ENCODE peak calls at places on chromosome 15, in eight cellular contexts. One of them, this sample, is unnamed.

GRCh38 chr15:50135123-50135541 is 16.1 kb upstream of the ATP8B4 start:
- DNase-seq in PC-3: no peak
- DNase-seq in CD8-positive, alpha-beta T cell: no peak
- DNase-seq in A549: peak; percentile 51
- DNase-seq in heart left ventricle: no peak
- DNase-seq in right cardiac atrium: no peak
- DNase-seq in Panc1: no peak
- DNase-seq in K562: no peak
- DNase-seq in this sample: no peak

GRCh38 chr15:101579766-101580165 is 72.4 kb downstream of the TM2D3 start:
- DNase-seq in right cardiac atrium: no peak
- DNase-seq in heart left ventricle: no peak
- DNase-seq in A549: peak; percentile 94
- DNase-seq in PC-3: peak; percentile 88
- DNase-seq in Panc1: no peak
- DNase-seq in K562: no peak
- DNase-seq in CD8-positive, alpha-beta T cell: no peak
- DNase-seq in this sample: no peak

GRCh38 chr15:31382693-31383005 is 56.0 kb downstream of the KLF13 start:
- DNase-seq in heart left ventricle: no peak
- DNase-seq in right cardiac atrium: no peak
- DNase-seq in CD8-positive, alpha-beta T cell: no peak
- DNase-seq in Panc1: no peak
- DNase-seq in A549: no peak
- DNase-seq in K562: no peak
- DNase-seq in PC-3: no peak
- DNase-seq in this sample: no peak

GRCh38 chr15:82146990-82147461 is 101.2 kb upstream of the MEX3B start:
- DNase-seq in right cardiac atrium: no peak
- DNase-seq in Panc1: peak; percentile 71
- DNase-seq in A549: peak; percentile 61
- DNase-seq in K562: peak; percentile 38
- DNase-seq in heart left ventricle: no peak
- DNase-seq in PC-3: peak; percentile 74
- DNase-seq in CD8-positive, alpha-beta T cell: no peak
- DNase-seq in this sample: no peak

GRCh38 chr15:33801954-33802353 is 166.3 kb upstream of the CHRM5 start:
- DNase-seq in Panc1: no peak
- DNase-seq in right cardiac atrium: no peak
- DNase-seq in heart left ventricle: no peak
- DNase-seq in PC-3: no peak
- DNase-seq in A549: no peak
- DNase-seq in K562: no peak
- DNase-seq in CD8-positive, alpha-beta T cell: no peak
- DNase-seq in this sample: no peak

GRCh38 chr15:98859149-98859548 is 148.4 kb downstream of the PGPEP1L start:
- DNase-seq in K562: no peak
- DNase-seq in right cardiac atrium: no peak
- DNase-seq in heart left ventricle: no peak
- DNase-seq in CD8-positive, alpha-beta T cell: no peak
- DNase-seq in A549: no peak
- DNase-seq in PC-3: no peak
- DNase-seq in Panc1: no peak
- DNase-seq in this sample: no peak

GRCh38 chr15:62601779-62602540 is 436.9 kb upstream of the C2CD4B start:
- DNase-seq in A549: peak; percentile 21
- DNase-seq in right cardiac atrium: no peak
- DNase-seq in CD8-positive, alpha-beta T cell: no peak
- DNase-seq in Panc1: peak; percentile 28
- DNase-seq in PC-3: peak; percentile 69
- DNase-seq in K562: no peak
- DNase-seq in heart left ventricle: no peak
- DNase-seq in this sample: no peak

GRCh38 chr15:80554526-80554925 is 140.6 kb upstream of the ABHD17C start:
- DNase-seq in CD8-positive, alpha-beta T cell: no peak
- DNase-seq in right cardiac atrium: no peak
- DNase-seq in Panc1: no peak
- DNase-seq in A549: no peak
- DNase-seq in PC-3: no peak
- DNase-seq in heart left ventricle: no peak
- DNase-seq in K562: no peak
- DNase-seq in this sample: no peak

DNA sequence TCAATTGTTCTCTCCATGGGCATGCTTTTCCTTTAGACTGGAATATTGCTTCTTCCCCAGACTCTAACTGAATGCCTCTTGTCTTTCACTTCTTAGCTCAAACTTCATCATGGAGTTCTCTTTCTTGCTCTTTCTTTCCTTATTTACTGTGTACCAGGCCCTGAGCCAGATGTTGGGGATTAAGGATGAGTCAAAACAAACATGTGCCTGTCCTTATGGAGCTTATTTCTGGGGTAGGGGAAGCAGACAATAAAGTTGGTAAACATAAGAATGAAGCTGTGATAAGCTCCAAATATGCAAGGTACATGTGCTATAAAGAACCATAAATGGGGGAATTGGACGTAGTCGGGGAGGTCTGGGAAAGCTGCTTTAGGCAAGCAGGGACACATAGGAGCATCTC is 145.8 kb downstream of the ALDH1A2 start:
- DNase-seq in heart left ventricle: no peak
- DNase-seq in K562: no peak
- DNase-seq in PC-3: peak; percentile 67
- DNase-seq in Panc1: no peak
- DNase-seq in CD8-positive, alpha-beta T cell: no peak
- DNase-seq in A549: no peak
- DNase-seq in right cardiac atrium: no peak
- DNase-seq in this sample: no peak
- H3K4me1 ChIP-seq in heart left ventricle: peaks cover 23% of the 10 kb centered on the region
- H3K4me1 ChIP-seq in K562: no peaks in the 10 kb centered on the region
- H3K4me1 ChIP-seq in PC-3: peaks cover 17% of the 10 kb centered on the region
- H3K4me1 ChIP-seq in Panc1: no peaks in the 10 kb centered on the region
- H3K4me1 ChIP-seq in CD8-positive, alpha-beta T cell: no peaks in the 10 kb centered on the region
- H3K4me1 ChIP-seq in A549: peaks cover 13% of the 10 kb centered on the region
- H3K4me1 ChIP-seq in right cardiac atrium: peaks cover 17% of the 10 kb centered on the region
- H3K4me1 ChIP-seq in this sample: no peaks in the 10 kb centered on the region

DNA sequence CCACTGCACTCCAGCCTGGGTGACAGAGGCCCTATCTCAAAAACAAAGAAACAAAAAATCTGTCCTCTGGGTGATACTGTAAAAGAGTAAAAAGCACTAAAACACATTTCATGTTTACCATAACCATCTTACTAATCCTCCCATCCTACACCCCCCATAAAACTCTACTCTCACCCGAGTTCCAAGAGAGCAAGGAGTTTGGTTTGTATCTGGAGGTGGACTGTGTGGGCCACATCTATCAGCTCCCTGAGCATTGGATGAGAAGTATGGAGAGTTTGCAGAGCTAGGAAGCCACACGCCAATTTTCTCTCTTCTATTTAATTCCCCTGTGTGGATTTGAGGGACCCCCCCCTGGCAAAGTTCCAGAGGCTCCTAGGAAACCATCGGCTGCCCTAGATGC is 80.0 kb downstream of the ATP10A start:
- DNase-seq in A549: no peak
- DNase-seq in CD8-positive, alpha-beta T cell: no peak
- DNase-seq in PC-3: no peak
- DNase-seq in heart left ventricle: no peak
- DNase-seq in K562: no peak
- DNase-seq in Panc1: no peak
- DNase-seq in right cardiac atrium: no peak
- DNase-seq in this sample: no peak
- H3K4me1 ChIP-seq in A549: peaks cover 16% of the 10 kb centered on the region
- H3K4me1 ChIP-seq in CD8-positive, alpha-beta T cell: peaks cover 11% of the 10 kb centered on the region
- H3K4me1 ChIP-seq in PC-3: no peaks in the 10 kb centered on the region
- H3K4me1 ChIP-seq in heart left ventricle: peaks cover 3% of the 10 kb centered on the region
- H3K4me1 ChIP-seq in K562: peaks cover 8% of the 10 kb centered on the region
- H3K4me1 ChIP-seq in Panc1: no peaks in the 10 kb centered on the region
- H3K4me1 ChIP-seq in right cardiac atrium: peaks cover 7% of the 10 kb centered on the region
- H3K4me1 ChIP-seq in this sample: no peaks in the 10 kb centered on the region

GRCh38 chr15:65336767-65337435 is 32.4 kb downstream of the RNU5B-1 start:
- DNase-seq in heart left ventricle: no peak
- DNase-seq in PC-3: no peak
- DNase-seq in Panc1: no peak
- DNase-seq in right cardiac atrium: no peak
- DNase-seq in A549: no peak
- DNase-seq in CD8-positive, alpha-beta T cell: no peak
- DNase-seq in K562: no peak
- DNase-seq in this sample: no peak
- H3K4me1 ChIP-seq in heart left ventricle: no peaks in the 10 kb centered on the region
- H3K4me1 ChIP-seq in PC-3: no peaks in the 10 kb centered on the region
- H3K4me1 ChIP-seq in Panc1: no peaks in the 10 kb centered on the region
- H3K4me1 ChIP-seq in right cardiac atrium: no peaks in the 10 kb centered on the region
- H3K4me1 ChIP-seq in A549: no peaks in the 10 kb centered on the region
- H3K4me1 ChIP-seq in CD8-positive, alpha-beta T cell: no peaks in the 10 kb centered on the region
- H3K4me1 ChIP-seq in K562: peaks cover 5% of the 10 kb centered on the region
- H3K4me1 ChIP-seq in this sample: no peaks in the 10 kb centered on the region

GRCh38 chr15:70354260-70354894 is 256.7 kb upstream of the TLE3 start:
- DNase-seq in A549: no peak
- DNase-seq in right cardiac atrium: no peak
- DNase-seq in K562: no peak
- DNase-seq in CD8-positive, alpha-beta T cell: no peak
- DNase-seq in Panc1: no peak
- DNase-seq in PC-3: no peak
- DNase-seq in heart left ventricle: no peak
- DNase-seq in this sample: no peak
- H3K4me1 ChIP-seq in A549: no peaks in the 10 kb centered on the region
- H3K4me1 ChIP-seq in right cardiac atrium: no peaks in the 10 kb centered on the region
- H3K4me1 ChIP-seq in K562: no peaks in the 10 kb centered on the region
- H3K4me1 ChIP-seq in CD8-positive, alpha-beta T cell: no peaks in the 10 kb centered on the region
- H3K4me1 ChIP-seq in Panc1: peaks cover 7% of the 10 kb centered on the region
- H3K4me1 ChIP-seq in PC-3: no peaks in the 10 kb centered on the region
- H3K4me1 ChIP-seq in heart left ventricle: no peaks in the 10 kb centered on the region
- H3K4me1 ChIP-seq in this sample: no peaks in the 10 kb centered on the region

GRCh38 chr15:74400915-74401757 is 32.6 kb downstream of the SEMA7A start:
- DNase-seq in Panc1: no peak
- DNase-seq in K562: no peak
- DNase-seq in CD8-positive, alpha-beta T cell: no peak
- DNase-seq in PC-3: peak; percentile 93
- DNase-seq in right cardiac atrium: no peak
- DNase-seq in A549: no peak
- DNase-seq in heart left ventricle: no peak
- DNase-seq in this sample: no peak
- H3K4me1 ChIP-seq in Panc1: no peaks in the 10 kb centered on the region
- H3K4me1 ChIP-seq in K562: peaks cover 60% of the 10 kb centered on the region
- H3K4me1 ChIP-seq in CD8-positive, alpha-beta T cell: peaks cover 79% of the 10 kb centered on the region
- H3K4me1 ChIP-seq in PC-3: peaks cover 56% of the 10 kb centered on the region
- H3K4me1 ChIP-seq in right cardiac atrium: no peaks in the 10 kb centered on the region
- H3K4me1 ChIP-seq in A549: peaks cover 19% of the 10 kb centered on the region
- H3K4me1 ChIP-seq in heart left ventricle: peaks cover 8% of the 10 kb centered on the region
- H3K4me1 ChIP-seq in this sample: no peaks in the 10 kb centered on the region

GRCh38 chr15:64547275-64547674 is 86.9 kb downstream of the ZNF609 start:
- DNase-seq in heart left ventricle: no peak
- DNase-seq in right cardiac atrium: no peak
- DNase-seq in A549: no peak
- DNase-seq in PC-3: no peak
- DNase-seq in Panc1: no peak
- DNase-seq in CD8-positive, alpha-beta T cell: no peak
- DNase-seq in K562: no peak
- DNase-seq in this sample: no peak

GRCh38 chr15:64544450-64544849 is 84.1 kb downstream of the ZNF609 start:
- DNase-seq in CD8-positive, alpha-beta T cell: no peak
- DNase-seq in Panc1: no peak
- DNase-seq in right cardiac atrium: no peak
- DNase-seq in K562: no peak
- DNase-seq in heart left ventricle: no peak
- DNase-seq in PC-3: no peak
- DNase-seq in A549: no peak
- DNase-seq in this sample: no peak

GRCh38 chr15:64552281-64552948 is 92.0 kb downstream of the ZNF609 start:
- DNase-seq in K562: no peak
- DNase-seq in A549: no peak
- DNase-seq in Panc1: no peak
- DNase-seq in heart left ventricle: no peak
- DNase-seq in PC-3: no peak
- DNase-seq in CD8-positive, alpha-beta T cell: no peak
- DNase-seq in right cardiac atrium: no peak
- DNase-seq in this sample: no peak

DNA sequence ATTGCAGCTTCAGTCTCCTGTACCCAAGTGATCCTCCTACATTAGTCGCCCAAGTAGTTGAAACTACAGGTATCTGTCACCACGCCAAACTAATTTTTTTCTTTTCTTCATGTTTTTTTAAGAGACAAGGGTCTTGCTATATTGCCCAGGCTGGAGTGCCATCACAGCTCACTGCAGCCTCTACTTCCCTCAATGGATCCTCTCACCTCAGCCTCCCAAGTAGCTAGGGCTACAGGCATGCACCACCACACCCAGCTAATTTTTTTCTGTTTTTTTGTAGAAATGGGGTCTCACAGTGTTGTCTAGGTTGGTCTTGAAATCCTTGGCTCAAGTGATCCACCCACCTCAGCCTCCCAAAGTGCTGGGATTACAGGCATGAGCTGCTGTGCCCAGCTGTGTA is 89.5 kb downstream of the ZNF609 start:
- DNase-seq in right cardiac atrium: no peak
- DNase-seq in PC-3: no peak
- DNase-seq in Panc1: no peak
- DNase-seq in heart left ventricle: no peak
- DNase-seq in CD8-positive, alpha-beta T cell: no peak
- DNase-seq in A549: no peak
- DNase-seq in K562: no peak
- DNase-seq in this sample: no peak
- H3K4me1 ChIP-seq in right cardiac atrium: peaks cover 6% of the 10 kb centered on the region
- H3K4me1 ChIP-seq in PC-3: no peaks in the 10 kb centered on the region
- H3K4me1 ChIP-seq in Panc1: no peaks in the 10 kb centered on the region
- H3K4me1 ChIP-seq in heart left ventricle: peaks cover 3% of the 10 kb centered on the region
- H3K4me1 ChIP-seq in CD8-positive, alpha-beta T cell: peaks cover 28% of the 10 kb centered on the region
- H3K4me1 ChIP-seq in A549: peaks cover 11% of the 10 kb centered on the region
- H3K4me1 ChIP-seq in K562: no peaks in the 10 kb centered on the region
- H3K4me1 ChIP-seq in this sample: no peaks in the 10 kb centered on the region

GRCh38 chr15:85691350-85692240 is 103.1 kb downstream of the KLHL25 start:
- DNase-seq in PC-3: no peak
- DNase-seq in A549: no peak
- DNase-seq in heart left ventricle: no peak
- DNase-seq in right cardiac atrium: no peak
- DNase-seq in K562: no peak
- DNase-seq in CD8-positive, alpha-beta T cell: no peak
- DNase-seq in Panc1: no peak
- DNase-seq in this sample: no peak
- H3K4me1 ChIP-seq in PC-3: no peaks in the 10 kb centered on the region
- H3K4me1 ChIP-seq in A549: no peaks in the 10 kb centered on the region
- H3K4me1 ChIP-seq in heart left ventricle: peaks cover 15% of the 10 kb centered on the region
- H3K4me1 ChIP-seq in right cardiac atrium: peaks cover 16% of the 10 kb centered on the region
- H3K4me1 ChIP-seq in K562: no peaks in the 10 kb centered on the region
- H3K4me1 ChIP-seq in CD8-positive, alpha-beta T cell: peaks cover 68% of the 10 kb centered on the region
- H3K4me1 ChIP-seq in Panc1: no peaks in the 10 kb centered on the region
- H3K4me1 ChIP-seq in this sample: peaks cover 12% of the 10 kb centered on the region

DNA sequence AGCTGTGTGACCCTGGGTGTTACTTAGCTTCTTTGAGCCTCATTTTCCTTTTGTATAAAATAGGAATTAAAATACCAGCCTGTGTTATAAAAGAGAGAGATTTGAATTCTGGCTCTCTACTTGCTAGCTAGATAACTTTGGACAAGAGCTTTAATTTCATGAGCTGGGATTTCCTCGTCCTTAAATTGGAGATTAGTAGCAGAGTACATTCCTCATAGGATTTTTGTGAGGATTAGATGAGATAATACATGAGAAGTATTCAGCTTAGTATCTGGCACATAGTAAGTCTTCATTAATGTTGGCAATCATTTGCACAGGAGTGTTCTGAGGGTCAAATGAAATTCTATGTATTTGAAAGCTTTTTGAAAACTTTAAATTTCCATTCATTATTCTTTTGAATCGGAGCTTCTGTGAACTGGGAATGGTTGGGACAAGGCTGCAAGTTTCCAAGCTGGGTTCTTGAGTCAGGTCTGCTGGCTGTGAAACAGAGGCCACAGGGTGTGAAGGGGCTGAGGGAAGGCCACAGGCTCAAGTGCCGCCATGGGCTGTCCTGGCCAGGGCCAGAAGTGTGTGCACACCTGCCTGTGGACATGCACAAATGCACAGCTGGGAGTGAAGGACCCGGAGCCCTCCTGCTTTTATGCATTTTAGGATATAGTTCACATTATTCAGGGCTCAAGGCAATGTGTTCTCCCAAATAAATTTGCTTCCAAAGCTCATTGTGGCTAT is 17.2 kb downstream of the ALPK3 start:
- DNase-seq in heart left ventricle: no peak
- DNase-seq in A549: no peak
- DNase-seq in right cardiac atrium: no peak
- DNase-seq in CD8-positive, alpha-beta T cell: no peak
- DNase-seq in Panc1: no peak
- DNase-seq in PC-3: no peak
- DNase-seq in K562: no peak
- DNase-seq in this sample: no peak
- H3K4me1 ChIP-seq in heart left ventricle: peaks cover 44% of the 10 kb centered on the region
- H3K4me1 ChIP-seq in A549: peaks cover 14% of the 10 kb centered on the region
- H3K4me1 ChIP-seq in right cardiac atrium: peaks cover 33% of the 10 kb centered on the region
- H3K4me1 ChIP-seq in CD8-positive, alpha-beta T cell: no peaks in the 10 kb centered on the region
- H3K4me1 ChIP-seq in Panc1: no peaks in the 10 kb centered on the region
- H3K4me1 ChIP-seq in PC-3: peaks cover 11% of the 10 kb centered on the region
- H3K4me1 ChIP-seq in K562: peaks cover 18% of the 10 kb centered on the region
- H3K4me1 ChIP-seq in this sample: no peaks in the 10 kb centered on the region